ENCODE peak calls at places on chromosome 22, in ten cellular contexts. One of them, this sample, is unnamed.

GRCh38 chr22:24695958-24696511 is 78.5 kb downstream of the PIWIL3 start:
- DNase-seq in mammary epithelial cell: no peak
- DNase-seq in tibial nerve: no peak
- DNase-seq in endothelial cell of umbilical vein: no peak
- DNase-seq in foreskin keratinocyte: no peak
- DNase-seq in Peyer's patch: peak; percentile 55
- DNase-seq in left lung: peak; percentile 72
- DNase-seq in adrenal gland: peak; percentile 43
- DNase-seq in GM23338: peak; percentile 71
- DNase-seq in psoas muscle: no peak
- DNase-seq in this sample: no peak

GRCh38 chr22:25475554-25476022 is 88.9 kb upstream of the GRK3 start:
- DNase-seq in mammary epithelial cell: no peak
- DNase-seq in tibial nerve: no peak
- DNase-seq in endothelial cell of umbilical vein: peak; percentile 89
- DNase-seq in foreskin keratinocyte: no peak
- DNase-seq in Peyer's patch: no peak
- DNase-seq in left lung: peak; percentile 43
- DNase-seq in adrenal gland: no peak
- DNase-seq in GM23338: peak; percentile 27
- DNase-seq in psoas muscle: no peak
- DNase-seq in this sample: no peak

GRCh38 chr22:37340331-37341262 is 58.3 kb downstream of the CYTH4 start:
- DNase-seq in mammary epithelial cell: no peak
- DNase-seq in tibial nerve: no peak
- DNase-seq in endothelial cell of umbilical vein: no peak
- DNase-seq in foreskin keratinocyte: no peak
- DNase-seq in Peyer's patch: no peak
- DNase-seq in left lung: no peak
- DNase-seq in adrenal gland: no peak
- DNase-seq in GM23338: peak; percentile 55
- DNase-seq in psoas muscle: no peak
- DNase-seq in this sample: no peak

GRCh38 chr22:44369241-44369652 is 56.5 kb upstream of the SHISAL1 start:
- DNase-seq in mammary epithelial cell: no peak
- DNase-seq in tibial nerve: no peak
- DNase-seq in endothelial cell of umbilical vein: no peak
- DNase-seq in foreskin keratinocyte: no peak
- DNase-seq in Peyer's patch: no peak
- DNase-seq in left lung: no peak
- DNase-seq in adrenal gland: peak; percentile 11
- DNase-seq in GM23338: peak; percentile 77
- DNase-seq in psoas muscle: no peak
- DNase-seq in this sample: no peak

GRCh38 chr22:44246615-44247326 is 66.0 kb downstream of the SHISAL1 start:
- DNase-seq in mammary epithelial cell: no peak
- DNase-seq in tibial nerve: no peak
- DNase-seq in endothelial cell of umbilical vein: no peak
- DNase-seq in foreskin keratinocyte: no peak
- DNase-seq in Peyer's patch: no peak
- DNase-seq in left lung: no peak
- DNase-seq in adrenal gland: peak; percentile 3
- DNase-seq in GM23338: no peak
- DNase-seq in psoas muscle: no peak
- DNase-seq in this sample: no peak

GRCh38 chr22:36787594-36787993 is 11.7 kb upstream of the IFT27 start:
- DNase-seq in mammary epithelial cell: no peak
- DNase-seq in tibial nerve: no peak
- DNase-seq in endothelial cell of umbilical vein: no peak
- DNase-seq in foreskin keratinocyte: no peak
- DNase-seq in Peyer's patch: no peak
- DNase-seq in left lung: no peak
- DNase-seq in adrenal gland: no peak
- DNase-seq in GM23338: no peak
- DNase-seq in psoas muscle: no peak
- DNase-seq in this sample: no peak

GRCh38 chr22:44192098-44192810 is 11.5 kb downstream of the PARVG start:
- DNase-seq in mammary epithelial cell: peak; percentile 5
- DNase-seq in tibial nerve: no peak
- DNase-seq in endothelial cell of umbilical vein: peak; percentile 14
- DNase-seq in foreskin keratinocyte: no peak
- DNase-seq in Peyer's patch: no peak
- DNase-seq in left lung: no peak
- DNase-seq in adrenal gland: no peak
- DNase-seq in GM23338: peak; percentile 67
- DNase-seq in psoas muscle: no peak
- DNase-seq in this sample: no peak

GRCh38 chr22:37427711-37428635 is 694 bp upstream of the ELFN2 start:
- DNase-seq in mammary epithelial cell: no peak
- DNase-seq in tibial nerve: no peak
- DNase-seq in endothelial cell of umbilical vein: no peak
- DNase-seq in foreskin keratinocyte: no peak
- DNase-seq in Peyer's patch: no peak
- DNase-seq in left lung: no peak
- DNase-seq in adrenal gland: no peak
- DNase-seq in GM23338: peak; percentile 50
- DNase-seq in psoas muscle: no peak
- DNase-seq in this sample: no peak

DNA sequence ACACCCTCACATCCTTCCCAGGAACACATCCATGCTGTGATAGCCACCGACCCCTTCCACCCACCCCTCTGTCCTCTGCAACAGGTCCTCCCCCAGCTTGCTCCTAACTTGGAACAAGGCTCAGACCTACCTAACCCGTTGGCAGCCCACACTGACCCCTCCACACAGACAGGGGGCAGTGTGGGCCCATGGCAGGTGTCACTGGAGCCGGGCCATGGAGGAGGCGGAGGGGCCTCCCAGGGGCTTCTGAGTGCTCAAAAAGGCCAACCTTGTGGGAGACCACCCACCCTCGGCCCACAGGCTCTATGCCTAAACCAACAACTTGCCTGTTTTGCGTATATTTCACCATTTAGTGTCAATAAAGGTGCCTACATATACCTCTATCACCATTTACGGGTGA is 57.0 kb downstream of the CERK start:
- DNase-seq in mammary epithelial cell: no peak
- DNase-seq in tibial nerve: no peak
- DNase-seq in endothelial cell of umbilical vein: no peak
- DNase-seq in foreskin keratinocyte: no peak
- DNase-seq in Peyer's patch: no peak
- DNase-seq in left lung: no peak
- DNase-seq in adrenal gland: no peak
- DNase-seq in GM23338: peak; percentile 38
- DNase-seq in psoas muscle: no peak
- DNase-seq in this sample: no peak
- TF ChIP-seq CTCF in mammary epithelial cell: peak; percentile 26
- TF ChIP-seq CTCF in tibial nerve: no peak
- TF ChIP-seq CTCF in endothelial cell of umbilical vein: peak; percentile 46
- TF ChIP-seq CTCF in foreskin keratinocyte: peak; percentile 48
- TF ChIP-seq CTCF in Peyer's patch: peak; percentile 11
- TF ChIP-seq CTCF in left lung: no peak
- TF ChIP-seq CTCF in adrenal gland: no peak
- TF ChIP-seq CTCF in GM23338: peak; percentile 45
- TF ChIP-seq CTCF in psoas muscle: peak; percentile 17
- TF ChIP-seq CTCF in this sample: peak; percentile 14

DNA sequence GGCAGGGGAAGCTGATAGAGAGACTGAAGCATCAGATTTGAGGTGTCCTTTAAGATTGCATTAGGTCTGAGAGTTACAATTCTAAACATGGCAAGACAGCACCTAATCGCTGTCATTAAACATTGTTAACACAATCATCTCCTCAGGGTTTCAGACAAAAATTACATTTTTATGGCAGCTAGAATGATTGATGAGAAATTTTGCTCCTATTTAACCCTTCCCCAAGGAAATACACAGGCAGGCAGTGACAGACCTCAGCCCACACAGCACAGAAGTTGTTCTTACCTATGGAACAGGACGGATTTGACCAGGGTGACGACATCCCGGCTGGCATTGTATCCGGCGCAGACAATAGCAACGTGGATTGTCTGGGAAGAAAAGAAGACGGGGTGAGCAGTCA is 294.3 kb downstream of the LARGE1 start:
- DNase-seq in mammary epithelial cell: no peak
- DNase-seq in tibial nerve: no peak
- DNase-seq in endothelial cell of umbilical vein: no peak
- DNase-seq in foreskin keratinocyte: no peak
- DNase-seq in Peyer's patch: no peak
- DNase-seq in left lung: no peak
- DNase-seq in adrenal gland: no peak
- DNase-seq in GM23338: no peak
- DNase-seq in psoas muscle: no peak
- DNase-seq in this sample: no peak
- H3K27me3 ChIP-seq in mammary epithelial cell: no peaks in the 10 kb centered on the region
- H3K27me3 ChIP-seq in tibial nerve: no peaks in the 10 kb centered on the region
- H3K27me3 ChIP-seq in endothelial cell of umbilical vein: no peaks in the 10 kb centered on the region
- H3K27me3 ChIP-seq in foreskin keratinocyte: no peaks in the 10 kb centered on the region
- H3K27me3 ChIP-seq in Peyer's patch: no peaks in the 10 kb centered on the region
- H3K27me3 ChIP-seq in left lung: no peaks in the 10 kb centered on the region
- H3K27me3 ChIP-seq in adrenal gland: no peaks in the 10 kb centered on the region
- H3K27me3 ChIP-seq in GM23338: no peaks in the 10 kb centered on the region
- H3K27me3 ChIP-seq in psoas muscle: no peaks in the 10 kb centered on the region
- H3K27me3 ChIP-seq in this sample: no peaks in the 10 kb centered on the region

GRCh38 chr22:23219317-23219716 is 39.0 kb downstream of the BCR start:
- DNase-seq in mammary epithelial cell: no peak
- DNase-seq in tibial nerve: no peak
- DNase-seq in endothelial cell of umbilical vein: no peak
- DNase-seq in foreskin keratinocyte: no peak
- DNase-seq in Peyer's patch: no peak
- DNase-seq in left lung: no peak
- DNase-seq in adrenal gland: no peak
- DNase-seq in GM23338: no peak
- DNase-seq in psoas muscle: no peak
- DNase-seq in this sample: no peak

GRCh38 chr22:23217171-23218052 is 37.1 kb downstream of the BCR start:
- DNase-seq in mammary epithelial cell: no peak
- DNase-seq in tibial nerve: no peak
- DNase-seq in endothelial cell of umbilical vein: peak; percentile 85
- DNase-seq in foreskin keratinocyte: no peak
- DNase-seq in Peyer's patch: no peak
- DNase-seq in left lung: no peak
- DNase-seq in adrenal gland: peak; percentile 62
- DNase-seq in GM23338: no peak
- DNase-seq in psoas muscle: no peak
- DNase-seq in this sample: no peak

GRCh38 chr22:23219787-23220484 is 39.6 kb downstream of the BCR start:
- DNase-seq in mammary epithelial cell: peak; percentile 52
- DNase-seq in tibial nerve: no peak
- DNase-seq in endothelial cell of umbilical vein: peak; percentile 73
- DNase-seq in foreskin keratinocyte: peak; percentile 67
- DNase-seq in Peyer's patch: peak; percentile 67
- DNase-seq in left lung: peak; percentile 73
- DNase-seq in adrenal gland: peak; percentile 84
- DNase-seq in GM23338: no peak
- DNase-seq in psoas muscle: no peak
- DNase-seq in this sample: no peak

GRCh38 chr22:23218053-23218866 is 38.0 kb downstream of the BCR start:
- DNase-seq in mammary epithelial cell: no peak
- DNase-seq in tibial nerve: no peak
- DNase-seq in endothelial cell of umbilical vein: no peak
- DNase-seq in foreskin keratinocyte: no peak
- DNase-seq in Peyer's patch: no peak
- DNase-seq in left lung: no peak
- DNase-seq in adrenal gland: no peak
- DNase-seq in GM23338: no peak
- DNase-seq in psoas muscle: no peak
- DNase-seq in this sample: peak; percentile 60

DNA sequence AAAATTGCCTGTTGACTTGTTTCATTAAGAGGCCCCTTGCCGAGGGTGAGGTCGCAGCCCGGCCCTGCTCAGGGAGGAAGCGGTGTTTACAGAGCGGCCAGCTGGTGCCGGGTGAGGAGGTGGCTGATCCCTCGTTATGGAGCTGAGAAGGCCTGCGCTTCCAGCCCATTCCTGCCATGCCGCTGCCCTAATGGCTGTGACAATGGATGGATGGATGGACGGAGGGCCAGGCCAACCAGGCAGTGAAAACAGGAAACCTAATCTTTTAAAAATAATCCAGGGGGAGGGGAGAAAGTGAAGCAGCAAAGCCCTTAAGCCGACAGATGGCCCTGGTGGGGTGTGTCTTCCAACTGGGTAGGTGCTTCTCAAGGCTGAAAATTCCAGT is 38.5 kb downstream of the BCR start:
- DNase-seq in mammary epithelial cell: no peak
- DNase-seq in tibial nerve: no peak
- DNase-seq in endothelial cell of umbilical vein: peak; percentile 95
- DNase-seq in foreskin keratinocyte: no peak
- DNase-seq in Peyer's patch: peak; percentile 57
- DNase-seq in left lung: peak; percentile 88
- DNase-seq in adrenal gland: no peak
- DNase-seq in GM23338: peak; percentile 70
- DNase-seq in psoas muscle: no peak
- DNase-seq in this sample: peak; percentile 72
- TF ChIP-seq CTCF in mammary epithelial cell: no peak
- TF ChIP-seq CTCF in tibial nerve: no peak
- TF ChIP-seq CTCF in endothelial cell of umbilical vein: no peak
- TF ChIP-seq CTCF in foreskin keratinocyte: no peak
- TF ChIP-seq CTCF in Peyer's patch: no peak
- TF ChIP-seq CTCF in left lung: no peak
- TF ChIP-seq CTCF in adrenal gland: no peak
- TF ChIP-seq CTCF in GM23338: no peak
- TF ChIP-seq CTCF in psoas muscle: no peak
- TF ChIP-seq CTCF in this sample: no peak

GRCh38 chr22:45867906-45868555 is 108.9 kb downstream of the WNT7B start:
- DNase-seq in mammary epithelial cell: no peak
- DNase-seq in tibial nerve: no peak
- DNase-seq in endothelial cell of umbilical vein: no peak
- DNase-seq in foreskin keratinocyte: no peak
- DNase-seq in Peyer's patch: no peak
- DNase-seq in left lung: no peak
- DNase-seq in adrenal gland: no peak
- DNase-seq in GM23338: peak; percentile 42
- DNase-seq in psoas muscle: no peak
- DNase-seq in this sample: no peak

GRCh38 chr22:45871721-45872120 is 105.2 kb downstream of the WNT7B start:
- DNase-seq in mammary epithelial cell: no peak
- DNase-seq in tibial nerve: no peak
- DNase-seq in endothelial cell of umbilical vein: no peak
- DNase-seq in foreskin keratinocyte: no peak
- DNase-seq in Peyer's patch: no peak
- DNase-seq in left lung: no peak
- DNase-seq in adrenal gland: no peak
- DNase-seq in GM23338: no peak
- DNase-seq in psoas muscle: no peak
- DNase-seq in this sample: no peak

GRCh38 chr22:45869448-45869847 is 107.5 kb downstream of the WNT7B start:
- DNase-seq in mammary epithelial cell: no peak
- DNase-seq in tibial nerve: no peak
- DNase-seq in endothelial cell of umbilical vein: no peak
- DNase-seq in foreskin keratinocyte: no peak
- DNase-seq in Peyer's patch: no peak
- DNase-seq in left lung: no peak
- DNase-seq in adrenal gland: no peak
- DNase-seq in GM23338: no peak
- DNase-seq in psoas muscle: no peak
- DNase-seq in this sample: no peak

GRCh38 chr22:45868586-45869443 is 108.1 kb downstream of the WNT7B start:
- DNase-seq in mammary epithelial cell: no peak
- DNase-seq in tibial nerve: no peak
- DNase-seq in endothelial cell of umbilical vein: no peak
- DNase-seq in foreskin keratinocyte: no peak
- DNase-seq in Peyer's patch: peak; percentile 37
- DNase-seq in left lung: no peak
- DNase-seq in adrenal gland: no peak
- DNase-seq in GM23338: no peak
- DNase-seq in psoas muscle: no peak
- DNase-seq in this sample: no peak

GRCh38 chr22:45870011-45870410 is 107.0 kb downstream of the WNT7B start:
- DNase-seq in mammary epithelial cell: no peak
- DNase-seq in tibial nerve: no peak
- DNase-seq in endothelial cell of umbilical vein: no peak
- DNase-seq in foreskin keratinocyte: no peak
- DNase-seq in Peyer's patch: peak; percentile 22
- DNase-seq in left lung: no peak
- DNase-seq in adrenal gland: no peak
- DNase-seq in GM23338: no peak
- DNase-seq in psoas muscle: no peak
- DNase-seq in this sample: no peak
- H3K27me3 ChIP-seq in mammary epithelial cell: peaks cover 28% of the 10 kb centered on the region
- H3K27me3 ChIP-seq in tibial nerve: peaks cover 36% of the 10 kb centered on the region
- H3K27me3 ChIP-seq in endothelial cell of umbilical vein: peaks cover 62% of the 10 kb centered on the region
- H3K27me3 ChIP-seq in foreskin keratinocyte: peaks cover 76% of the 10 kb centered on the region
- H3K27me3 ChIP-seq in Peyer's patch: no peaks in the 10 kb centered on the region
- H3K27me3 ChIP-seq in left lung: peaks cover 11% of the 10 kb centered on the region
- H3K27me3 ChIP-seq in adrenal gland: peaks cover 32% of the 10 kb centered on the region
- H3K27me3 ChIP-seq in GM23338: peaks cover 49% of the 10 kb centered on the region
- H3K27me3 ChIP-seq in psoas muscle: peaks cover 52% of the 10 kb centered on the region
- H3K27me3 ChIP-seq in this sample: no peaks in the 10 kb centered on the region